ENCODE peak calls at places on chromosomes 3 and 15, in eight cellular contexts. S is A549, Q is AG04450, U is adrenal gland, F is testis, O is esophagus muscularis mucosa, X is nephron progenitor cell, W is OCI-LY7. J is an unnamed sample.

GRCh38 chr3:11510001-11510760 is 133.5 kb downstream of the VGLL4 start:
- DNase-seq in W (peak), S (no peak), F (no peak), X (peak), U (no peak), Q (no peak), O (no peak), J (no peak)

GRCh38 chr3:53028641-53029040 is 17.2 kb downstream of the SFMBT1 start:
- DNase-seq in F (no peak), Q (no peak), S (no peak), U (no peak), O (no peak), X (no peak), W (no peak), J (no peak)

GRCh38 chr15:90451215-90451850 is 63.3 kb downstream of the IQGAP1 start:
- DNase-seq in X (no peak), F (no peak), U (no peak), O (no peak), Q (no peak), S (peak), W (no peak), J (no peak)

GRCh38 chr3:65666426-65667091 is 372.2 kb downstream of the MAGI1 start:
- DNase-seq in X (no peak), U (no peak), Q (peak), O (no peak), W (no peak), S (no peak), F (no peak), J (no peak)

GRCh38 chr15:53833134-53833624 is 73.7 kb upstream of the WDR72 start:
- DNase-seq in O (no peak), U (peak), S (peak), Q (no peak), X (no peak), W (no peak), F (no peak), J (no peak)

GRCh38 chr15:88657326-88658069 is 18.7 kb downstream of the ISG20 start:
- DNase-seq in F (peak), U (no peak), W (no peak), S (peak), O (peak), X (peak), Q (no peak), J (peak)

GRCh38 chr3:170657312-170657711 is 71.4 kb upstream of the SLC7A14 start:
- DNase-seq in F (no peak), O (no peak), X (no peak), Q (no peak), U (no peak), S (no peak), W (no peak), J (no peak)

GRCh38 chr3:98733778-98734281 is 29.3 kb upstream of the ST3GAL6 start:
- DNase-seq in X (peak), Q (no peak), U (no peak), F (peak), S (no peak), W (no peak), O (no peak), J (no peak)

GRCh38 chr3:98991393-98991792 is 89.9 kb upstream of the DCBLD2 start:
- DNase-seq in O (no peak), S (no peak), X (no peak), W (peak), F (no peak), Q (no peak), U (no peak), J (no peak)

GRCh38 chr3:23174426-23175039 is 28.6 kb upstream of the UBE2E2 start:
- DNase-seq in U (no peak), Q (no peak), S (no peak), O (no peak), W (no peak), X (peak), F (peak), J (no peak)

GRCh38 chr3:161413127-161413854 is 42.0 kb upstream of the SPTSSB start:
- DNase-seq in W (no peak), X (no peak), F (peak), U (peak), S (no peak), O (no peak), Q (no peak), J (no peak)

GRCh38 chr15:79863886-79864285 is 32.9 kb downstream of the MTHFS start:
- DNase-seq in X (no peak), F (no peak), Q (no peak), O (no peak), W (no peak), S (no peak), U (no peak), J (no peak)

GRCh38 chr3:52891615-52892081 is 5.7 kb downstream of the STIMATE start:
- DNase-seq in Q (peak), U (peak), O (no peak), S (no peak), W (no peak), F (no peak), X (no peak), J (peak)

GRCh38 chr3:46898321-46899150 is 21.0 kb downstream of the PTH1R start:
- DNase-seq in S (no peak), W (no peak), F (no peak), U (no peak), Q (no peak), X (no peak), O (no peak), J (no peak)

GRCh38 chr3:129015388-129016105 is 14.4 kb downstream of the EFCC1 start:
- DNase-seq in X (no peak), W (peak), O (no peak), S (no peak), Q (no peak), U (peak), F (no peak), J (no peak)

DNA sequence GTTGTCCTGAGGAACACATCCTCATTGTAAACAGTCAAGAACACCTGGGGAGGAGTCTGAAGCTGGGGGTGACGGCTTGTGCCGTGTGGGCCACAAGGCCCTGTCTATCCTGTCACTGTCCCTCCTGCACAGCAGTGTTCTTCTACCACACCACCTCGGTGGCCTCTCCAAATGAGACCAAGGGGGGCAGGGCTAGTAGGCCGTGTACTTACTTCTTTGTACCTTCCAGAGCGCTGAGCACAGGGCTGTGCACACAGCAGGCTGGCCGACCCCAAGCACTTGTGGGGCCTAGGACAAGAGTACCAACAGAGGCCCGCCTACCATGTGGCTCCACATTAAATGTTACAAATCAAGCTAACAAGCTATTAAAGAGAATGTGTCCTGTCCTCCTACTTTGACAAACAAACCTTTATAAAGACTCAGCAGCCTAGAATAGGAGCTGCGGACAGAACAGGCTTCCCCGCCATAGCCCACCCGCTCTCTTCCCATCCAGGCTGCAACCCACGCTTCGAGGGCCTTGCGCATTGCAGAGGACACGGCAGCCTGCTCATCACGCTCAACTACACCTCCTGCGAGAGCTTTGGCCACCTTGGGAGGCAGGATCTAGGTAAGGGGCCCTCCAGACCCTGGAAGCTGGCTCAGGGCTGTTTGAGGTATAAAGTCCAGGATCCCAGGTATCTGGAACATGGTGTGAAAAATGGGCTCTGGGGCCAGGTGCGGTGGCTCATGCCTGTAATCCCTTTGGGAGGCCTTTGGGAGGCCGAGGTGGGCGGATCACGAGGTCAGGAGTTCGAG is 30.5 kb downstream of the MELTF start:
- DNase-seq in Q (no peak), S (no peak), W (no peak), X (no peak), F (no peak), O (no peak), U (no peak), J (no peak)
- TF ChIP-seq CTCF in Q (no peak), S (no peak), W (no peak), X (no peak), F (no peak), O (no peak), U (no peak), J (no peak)

DNA sequence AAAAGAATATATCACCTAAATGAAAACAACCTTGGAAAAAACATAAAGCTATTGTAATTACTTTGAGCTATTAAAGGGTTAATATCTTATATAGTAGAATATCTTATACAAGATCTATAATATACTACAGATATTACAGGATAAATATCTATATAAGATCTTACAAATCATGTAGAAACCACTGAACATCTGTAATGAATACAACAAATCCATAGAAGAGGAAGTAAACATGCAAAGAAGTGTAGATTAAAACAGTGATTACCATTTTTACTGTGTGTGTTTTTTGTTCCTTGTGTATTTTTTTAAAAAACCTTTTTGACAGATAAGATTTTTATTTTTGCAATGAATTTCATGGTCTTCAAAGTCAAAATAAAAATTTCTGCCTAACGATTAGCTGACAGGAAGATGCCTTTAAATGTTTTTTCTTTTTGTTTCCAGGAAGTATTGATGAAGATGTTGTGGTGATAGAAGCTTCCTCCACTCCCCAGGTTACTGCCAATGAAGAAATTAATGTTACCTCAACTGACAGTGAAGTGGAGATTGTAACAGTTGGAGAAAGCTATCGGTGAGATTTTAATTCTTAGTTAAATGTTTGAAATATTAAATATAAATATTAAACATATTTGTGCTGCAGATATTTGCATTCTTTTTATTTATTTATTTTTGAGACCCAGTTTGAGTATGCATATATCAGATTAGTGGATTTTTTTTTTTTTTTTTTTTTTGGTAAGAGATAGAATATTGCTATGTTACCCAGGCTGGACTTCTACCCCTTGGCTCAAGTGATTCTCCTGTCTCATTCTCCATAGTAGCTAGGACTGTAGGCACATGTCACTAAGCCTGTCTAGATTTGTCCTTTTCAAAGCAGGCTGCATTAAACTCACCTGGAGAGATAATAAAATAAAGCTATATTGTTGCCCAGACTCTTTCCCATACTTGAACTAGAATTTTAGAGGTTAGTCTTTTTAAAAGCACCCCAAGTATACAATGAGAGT is 52.8 kb upstream of the CCNB2 start:
- DNase-seq in W (no peak), Q (no peak), F (no peak), U (no peak), O (no peak), X (no peak), S (no peak), J (no peak)
- TF ChIP-seq CTCF in W (no peak), Q (no peak), F (no peak), U (no peak), O (no peak), X (no peak), S (no peak), J (no peak)

GRCh38 chr3:154901263-154901662 is 178.9 kb upstream of the MME start:
- DNase-seq in W (no peak), F (no peak), O (no peak), X (no peak), S (no peak), Q (no peak), U (no peak), J (no peak)

GRCh38 chr3:154900777-154901176 is 179.3 kb upstream of the MME start:
- DNase-seq in Q (no peak), W (no peak), O (no peak), F (no peak), X (no peak), S (no peak), U (no peak), J (no peak)

GRCh38 chr3:154898916-154899315 is 181.2 kb upstream of the MME start:
- DNase-seq in W (no peak), U (no peak), X (no peak), S (no peak), Q (no peak), F (no peak), O (no peak), J (no peak)

GRCh38 chr3:154898398-154898797 is 181.7 kb upstream of the MME start:
- DNase-seq in W (no peak), O (no peak), F (no peak), S (no peak), U (no peak), Q (no peak), X (no peak), J (no peak)

DNA sequence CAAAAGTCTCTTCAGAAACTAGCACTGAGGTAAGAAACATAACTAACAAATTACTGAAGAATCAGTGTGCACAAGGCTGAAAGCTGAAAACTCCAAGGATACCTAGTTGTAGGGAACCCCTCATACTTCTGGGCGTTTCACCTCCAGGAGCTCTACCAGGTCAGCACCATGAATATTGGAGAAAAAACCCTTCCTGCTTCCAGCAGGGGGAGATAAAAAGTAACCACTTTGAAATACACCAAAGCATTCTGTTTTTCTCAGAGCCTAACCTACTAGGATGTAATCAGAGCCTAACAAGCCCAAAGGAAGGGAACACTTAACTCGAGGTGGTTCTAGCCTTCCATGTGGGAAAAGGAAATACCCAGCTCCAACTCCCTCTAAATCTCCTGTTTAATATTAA is 175.8 kb upstream of the MME start:
- DNase-seq in Q (no peak), U (no peak), X (peak), W (peak), O (no peak), F (no peak), S (peak), J (no peak)
- TF ChIP-seq CTCF in Q (peak), U (no peak), X (peak), W (peak), O (peak), F (no peak), S (no peak), J (peak)

DNA sequence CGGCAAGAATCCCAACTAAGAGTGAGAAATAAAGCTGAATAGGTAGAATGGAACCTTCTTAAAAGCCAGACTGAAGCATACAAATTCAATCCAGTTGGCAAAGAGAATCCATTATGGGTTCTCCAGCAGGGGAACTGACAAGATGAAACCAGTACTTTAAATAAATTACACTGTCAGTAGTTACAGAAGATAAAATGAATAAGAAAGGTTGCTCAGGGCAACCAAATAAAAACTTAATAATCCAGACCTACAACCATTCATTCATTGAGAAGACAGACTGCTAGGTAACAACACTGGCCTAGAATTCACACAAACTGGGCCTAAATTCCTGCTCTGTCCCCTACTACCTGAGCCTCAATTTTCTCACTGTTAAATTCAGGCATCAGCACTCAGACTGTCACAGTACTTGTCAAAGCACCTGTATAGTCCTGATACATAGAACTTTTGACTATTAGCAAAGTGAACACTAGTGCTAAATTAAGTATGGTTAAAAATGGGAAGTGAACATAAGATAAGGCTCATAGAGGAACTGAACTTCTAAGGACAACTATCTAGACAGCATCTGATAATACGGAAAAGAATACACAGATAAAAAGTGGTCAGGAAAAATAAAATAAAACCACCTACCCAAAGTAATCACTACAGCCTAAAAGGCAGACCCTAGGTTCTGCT is 6.0 kb downstream of the TBL1XR1 start:
- DNase-seq in U (no peak), S (no peak), X (no peak), W (peak), F (no peak), O (no peak), Q (no peak), J (no peak)
- TF ChIP-seq CTCF in U (no peak), S (no peak), X (no peak), W (no peak), F (no peak), O (no peak), Q (no peak), J (no peak)

GRCh38 chr15:68334661-68335124 is 57.1 kb downstream of the FEM1B start:
- DNase-seq in U (peak), S (no peak), F (no peak), Q (no peak), X (no peak), O (no peak), W (no peak), J (peak)
- TF ChIP-seq CTCF in U (no peak), S (no peak), F (no peak), Q (no peak), X (no peak), O (no peak), W (no peak), J (peak)

GRCh38 chr3:194928831-194929594 is 243.3 kb downstream of the FAM43A start:
- DNase-seq in U (no peak), W (no peak), Q (no peak), S (peak), O (peak), F (peak), X (peak), J (no peak)
- TF ChIP-seq CTCF in U (peak), W (no peak), Q (peak), S (no peak), O (peak), F (peak), X (peak), J (peak)

GRCh38 chr15:61702224-61703120 is 357.8 kb downstream of the VPS13C start:
- DNase-seq in X (no peak), F (peak), W (no peak), O (peak), S (no peak), U (no peak), Q (no peak), J (no peak)

GRCh38 chr15:61700803-61701202 is 359.4 kb downstream of the VPS13C start:
- DNase-seq in Q (no peak), S (no peak), F (no peak), O (peak), W (no peak), X (no peak), U (no peak), J (no peak)

GRCh38 chr15:61697796-61698195 is 362.5 kb downstream of the VPS13C start:
- DNase-seq in X (no peak), F (no peak), O (peak), Q (no peak), W (no peak), U (no peak), S (no peak), J (no peak)

DNA sequence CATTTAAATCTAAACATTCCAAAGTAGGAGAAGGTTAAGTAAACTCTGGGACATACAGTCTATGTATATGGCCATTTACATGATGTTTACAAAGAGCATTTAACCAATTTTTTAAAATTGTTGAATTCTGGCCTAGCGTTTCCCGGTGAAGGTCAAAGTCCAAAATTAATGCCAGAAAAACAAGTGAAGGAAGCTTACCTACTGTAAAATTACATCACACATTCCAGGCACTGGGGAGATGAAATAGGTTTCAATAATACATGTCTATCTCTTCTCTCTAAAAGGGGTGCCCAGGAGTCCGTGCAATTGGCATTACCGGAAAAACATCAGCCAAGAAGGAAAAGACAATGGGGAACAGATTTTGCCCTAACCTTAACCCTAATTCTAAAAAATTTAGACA is 358.8 kb downstream of the VPS13C start:
- DNase-seq in Q (no peak), U (no peak), W (no peak), X (no peak), S (no peak), F (no peak), O (peak), J (no peak)
- TF ChIP-seq CTCF in Q (no peak), U (no peak), W (no peak), X (no peak), S (no peak), F (no peak), O (no peak), J (no peak)

GRCh38 chr3:55624238-55624637 is 137.1 kb upstream of the WNT5A start:
- DNase-seq in F (no peak), X (no peak), W (no peak), O (no peak), S (no peak), Q (no peak), U (peak), J (no peak)
- TF ChIP-seq CTCF in F (no peak), X (no peak), W (no peak), O (no peak), S (no peak), Q (no peak), U (no peak), J (no peak)

DNA sequence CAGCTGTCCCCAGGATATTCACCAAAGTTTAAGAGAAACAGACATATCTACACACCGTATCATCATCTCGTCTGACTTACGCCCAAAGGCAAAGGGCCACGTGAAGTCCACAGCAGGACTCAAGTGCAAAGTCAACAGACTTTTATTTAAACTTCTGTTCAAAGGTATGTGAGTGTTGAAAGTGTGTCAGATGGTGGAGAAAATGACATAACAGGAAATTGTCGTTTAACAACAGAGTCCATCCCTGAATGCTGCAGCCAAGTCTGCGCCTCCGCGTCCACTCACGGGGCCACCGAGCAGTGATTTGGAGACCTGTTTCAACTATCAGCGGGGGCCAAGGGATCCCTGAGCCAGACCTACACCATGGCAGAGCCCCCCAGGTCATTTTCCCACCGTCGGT is 165.6 kb downstream of the XXYLT1 start:
- DNase-seq in W (no peak), Q (no peak), X (no peak), F (no peak), O (no peak), S (peak), U (no peak), J (no peak)
- TF ChIP-seq CTCF in W (no peak), Q (no peak), X (no peak), F (no peak), O (no peak), S (no peak), U (no peak), J (no peak)

J was measured in osteocyte.